ENCODE peak calls at places on chromosome 21, in five cellular contexts. One of them, this sample, is unnamed.

GRCh38 chr21:15207231-15207630 is 142.4 kb upstream of the NRIP1 start:
- DNase-seq in adipocyte: no peak
- DNase-seq in stimulated activated CD8-positive, alpha-beta memory T cell treated with anti-CD3 and anti-CD28 coated beads, Interleukin-15, amount 100 ng/mL, for 24 hours: no peak
- DNase-seq in fibroblast of lung: no peak
- DNase-seq in neural crest cell: no peak
- DNase-seq in this sample: no peak

GRCh38 chr21:39125752-39126485 is 57.3 kb downstream of the PSMG1 start:
- DNase-seq in adipocyte: peak
- DNase-seq in stimulated activated CD8-positive, alpha-beta memory T cell treated with anti-CD3 and anti-CD28 coated beads, Interleukin-15, amount 100 ng/mL, for 24 hours: no peak
- DNase-seq in neural crest cell: peak
- DNase-seq in fibroblast of lung: peak
- DNase-seq in this sample: no peak

GRCh38 chr21:43816611-43817071 is 27.3 kb downstream of the RRP1 start:
- DNase-seq in stimulated activated CD8-positive, alpha-beta memory T cell treated with anti-CD3 and anti-CD28 coated beads, Interleukin-15, amount 100 ng/mL, for 24 hours: no peak
- DNase-seq in adipocyte: no peak
- DNase-seq in fibroblast of lung: no peak
- DNase-seq in neural crest cell: no peak
- DNase-seq in this sample: no peak

GRCh38 chr21:42536601-42537000 is 22.9 kb downstream of the SLC37A1 start:
- DNase-seq in stimulated activated CD8-positive, alpha-beta memory T cell treated with anti-CD3 and anti-CD28 coated beads, Interleukin-15, amount 100 ng/mL, for 24 hours: no peak
- DNase-seq in neural crest cell: no peak
- DNase-seq in fibroblast of lung: no peak
- DNase-seq in adipocyte: no peak
- DNase-seq in this sample: no peak

GRCh38 chr21:34667761-34668160 is 1.0 kb upstream of the CLIC6 start:
- DNase-seq in neural crest cell: no peak
- DNase-seq in stimulated activated CD8-positive, alpha-beta memory T cell treated with anti-CD3 and anti-CD28 coated beads, Interleukin-15, amount 100 ng/mL, for 24 hours: no peak
- DNase-seq in adipocyte: no peak
- DNase-seq in fibroblast of lung: no peak
- DNase-seq in this sample: no peak

GRCh38 chr21:15015622-15016471 is 49.0 kb downstream of the NRIP1 start:
- DNase-seq in adipocyte: peak
- DNase-seq in stimulated activated CD8-positive, alpha-beta memory T cell treated with anti-CD3 and anti-CD28 coated beads, Interleukin-15, amount 100 ng/mL, for 24 hours: no peak
- DNase-seq in fibroblast of lung: peak
- DNase-seq in neural crest cell: no peak
- DNase-seq in this sample: no peak

GRCh38 chr21:44444286-44444931 is 10.9 kb upstream of the LRRC3 start:
- DNase-seq in fibroblast of lung: no peak
- DNase-seq in neural crest cell: peak
- DNase-seq in stimulated activated CD8-positive, alpha-beta memory T cell treated with anti-CD3 and anti-CD28 coated beads, Interleukin-15, amount 100 ng/mL, for 24 hours: no peak
- DNase-seq in adipocyte: no peak
- DNase-seq in this sample: no peak

GRCh38 chr21:34846601-34847112 is 177.9 kb downstream of the CLIC6 start:
- DNase-seq in stimulated activated CD8-positive, alpha-beta memory T cell treated with anti-CD3 and anti-CD28 coated beads, Interleukin-15, amount 100 ng/mL, for 24 hours: no peak
- DNase-seq in neural crest cell: no peak
- DNase-seq in fibroblast of lung: peak
- DNase-seq in adipocyte: peak
- DNase-seq in this sample: no peak

GRCh38 chr21:45525153-45525909 is 16.9 kb downstream of the SLC19A1 start:
- DNase-seq in stimulated activated CD8-positive, alpha-beta memory T cell treated with anti-CD3 and anti-CD28 coated beads, Interleukin-15, amount 100 ng/mL, for 24 hours: no peak
- DNase-seq in neural crest cell: no peak
- DNase-seq in adipocyte: no peak
- DNase-seq in fibroblast of lung: no peak
- DNase-seq in this sample: no peak

GRCh38 chr21:34593954-34594531 is 20.9 kb downstream of the RCAN1 start:
- DNase-seq in adipocyte: no peak
- DNase-seq in fibroblast of lung: peak
- DNase-seq in stimulated activated CD8-positive, alpha-beta memory T cell treated with anti-CD3 and anti-CD28 coated beads, Interleukin-15, amount 100 ng/mL, for 24 hours: no peak
- DNase-seq in neural crest cell: no peak
- DNase-seq in this sample: no peak

GRCh38 chr21:35563885-35564451 is 496.4 kb downstream of the SETD4 start:
- DNase-seq in adipocyte: peak
- DNase-seq in neural crest cell: no peak
- DNase-seq in fibroblast of lung: peak
- DNase-seq in stimulated activated CD8-positive, alpha-beta memory T cell treated with anti-CD3 and anti-CD28 coated beads, Interleukin-15, amount 100 ng/mL, for 24 hours: no peak
- DNase-seq in this sample: no peak

GRCh38 chr21:35503646-35504045 is 454.5 kb upstream of the RUNX1 start:
- DNase-seq in adipocyte: peak
- DNase-seq in fibroblast of lung: no peak
- DNase-seq in neural crest cell: no peak
- DNase-seq in stimulated activated CD8-positive, alpha-beta memory T cell treated with anti-CD3 and anti-CD28 coated beads, Interleukin-15, amount 100 ng/mL, for 24 hours: no peak
- DNase-seq in this sample: no peak

GRCh38 chr21:21631961-21632360 is 633.8 kb downstream of the NCAM2 start:
- DNase-seq in adipocyte: peak
- DNase-seq in neural crest cell: no peak
- DNase-seq in fibroblast of lung: peak
- DNase-seq in stimulated activated CD8-positive, alpha-beta memory T cell treated with anti-CD3 and anti-CD28 coated beads, Interleukin-15, amount 100 ng/mL, for 24 hours: no peak
- DNase-seq in this sample: no peak

GRCh38 chr21:15138475-15138874 is 73.7 kb upstream of the NRIP1 start:
- DNase-seq in neural crest cell: no peak
- DNase-seq in stimulated activated CD8-positive, alpha-beta memory T cell treated with anti-CD3 and anti-CD28 coated beads, Interleukin-15, amount 100 ng/mL, for 24 hours: no peak
- DNase-seq in adipocyte: no peak
- DNase-seq in fibroblast of lung: no peak
- DNase-seq in this sample: no peak

GRCh38 chr21:44306926-44307687 is 7.3 kb downstream of the PFKL start:
- DNase-seq in stimulated activated CD8-positive, alpha-beta memory T cell treated with anti-CD3 and anti-CD28 coated beads, Interleukin-15, amount 100 ng/mL, for 24 hours: no peak
- DNase-seq in fibroblast of lung: no peak
- DNase-seq in adipocyte: no peak
- DNase-seq in neural crest cell: no peak
- DNase-seq in this sample: no peak

GRCh38 chr21:27555996-27556395 is 589.1 kb upstream of the ADAMTS5 start:
- DNase-seq in fibroblast of lung: no peak
- DNase-seq in adipocyte: no peak
- DNase-seq in stimulated activated CD8-positive, alpha-beta memory T cell treated with anti-CD3 and anti-CD28 coated beads, Interleukin-15, amount 100 ng/mL, for 24 hours: no peak
- DNase-seq in neural crest cell: no peak
- DNase-seq in this sample: no peak

GRCh38 chr21:45919593-45919992 is 62.0 kb upstream of the COL6A1 start:
- DNase-seq in neural crest cell: no peak
- DNase-seq in stimulated activated CD8-positive, alpha-beta memory T cell treated with anti-CD3 and anti-CD28 coated beads, Interleukin-15, amount 100 ng/mL, for 24 hours: no peak
- DNase-seq in fibroblast of lung: no peak
- DNase-seq in adipocyte: no peak
- DNase-seq in this sample: no peak

GRCh38 chr21:41071410-41071809 is 96.5 kb upstream of the BACE2 start:
- DNase-seq in fibroblast of lung: no peak
- DNase-seq in adipocyte: no peak
- DNase-seq in neural crest cell: peak
- DNase-seq in stimulated activated CD8-positive, alpha-beta memory T cell treated with anti-CD3 and anti-CD28 coated beads, Interleukin-15, amount 100 ng/mL, for 24 hours: no peak
- DNase-seq in this sample: no peak

GRCh38 chr21:42614391-42614790 is 39.0 kb upstream of the PDE9A start:
- DNase-seq in fibroblast of lung: no peak
- DNase-seq in stimulated activated CD8-positive, alpha-beta memory T cell treated with anti-CD3 and anti-CD28 coated beads, Interleukin-15, amount 100 ng/mL, for 24 hours: no peak
- DNase-seq in adipocyte: no peak
- DNase-seq in neural crest cell: no peak
- DNase-seq in this sample: no peak